ENCODE peak calls at places on chromosomes 4 and X, in eight cellular contexts. C, K, U, Y, P, N, I and G are unnamed samples.

GRCh38 chr4:139419388-139419914 is 34.5 kb upstream of the RAB33B start:
- DNase-seq in C (no peak), K (no peak), U (no peak), Y (no peak), P (peak), N (no peak), I (peak), G (no peak)

GRCh38 chrX:14032383-14032782 is 2.7 kb upstream of the GEMIN8 start:
- DNase-seq in C (no peak), K (peak), U (peak), Y (no peak), P (peak), N (no peak), I (peak), G (no peak)

GRCh38 chrX:153906126-153906917 is 1.8 kb downstream of the AVPR2 start:
- DNase-seq in C (no peak), K (no peak), U (no peak), Y (no peak), P (no peak), N (no peak), I (no peak), G (no peak)

GRCh38 chrX:131675596-131676194 is 131.8 kb downstream of the OR13H1 start:
- DNase-seq in C (peak), K (no peak), U (no peak), Y (no peak), P (no peak), N (no peak), I (peak), G (peak)

GRCh38 chrX:47540754-47541538 is 20.1 kb upstream of the ARAF start:
- DNase-seq in C (peak), K (peak), U (peak), Y (no peak), P (peak), N (peak), I (peak), G (peak)

GRCh38 chr4:76688737-76689078 is 209.2 kb downstream of the SOWAHB start:
- DNase-seq in C (no peak), K (no peak), U (no peak), Y (no peak), P (no peak), N (no peak), I (peak), G (no peak)

GRCh38 chrX:136028383-136028984 is 43.2 kb downstream of the SLC9A6 start:
- DNase-seq in C (no peak), K (no peak), U (no peak), Y (no peak), P (no peak), N (no peak), I (peak), G (peak)

GRCh38 chr4:143642611-143643010 is 57.9 kb downstream of the FREM3 start:
- DNase-seq in C (no peak), K (no peak), U (no peak), Y (no peak), P (no peak), N (no peak), I (no peak), G (no peak)

GRCh38 chrX:18856645-18856997 is 127.3 kb downstream of the PHKA2 start:
- DNase-seq in C (no peak), K (no peak), U (no peak), Y (no peak), P (no peak), N (no peak), I (no peak), G (no peak)

GRCh38 chrX:1181131-1181530 is 31.3 kb downstream of the CRLF2 start:
- DNase-seq in C (no peak), K (no peak), U (no peak), Y (peak), P (no peak), N (no peak), I (no peak), G (no peak)

GRCh38 chrX:149365061-149365460 is 140.0 kb downstream of the IDS start:
- DNase-seq in C (no peak), K (no peak), U (no peak), Y (no peak), P (no peak), N (no peak), I (no peak), G (no peak)

GRCh38 chr4:27149541-27150212 is 289.0 kb downstream of the STIM2 start:
- DNase-seq in C (no peak), K (no peak), U (no peak), Y (no peak), P (no peak), N (no peak), I (peak), G (no peak)

GRCh38 chrX:52933976-52934703 is 24.2 kb downstream of the FAM156A start:
- DNase-seq in C (no peak), K (no peak), U (no peak), Y (no peak), P (no peak), N (no peak), I (no peak), G (no peak)

GRCh38 chrX:134580947-134581346 is 77.3 kb downstream of the PLAC1 start:
- DNase-seq in C (no peak), K (no peak), U (no peak), Y (no peak), P (no peak), N (no peak), I (peak), G (no peak)

GRCh38 chr4:7733801-7734650 is 205.6 kb downstream of the AFAP1 start:
- DNase-seq in C (no peak), K (no peak), U (no peak), Y (no peak), P (no peak), N (no peak), I (no peak), G (no peak)

GRCh38 chr4:184177271-184177670 is 40.4 kb downstream of the ENPP6 start:
- DNase-seq in C (no peak), K (no peak), U (no peak), Y (no peak), P (no peak), N (no peak), I (no peak), G (no peak)

GRCh38 chrX:18887821-18888205 is 96.1 kb downstream of the PHKA2 start:
- DNase-seq in C (no peak), K (no peak), U (no peak), Y (no peak), P (no peak), N (no peak), I (no peak), G (no peak)

GRCh38 chrX:88284844-88285243 is 462.2 kb upstream of the CPXCR1 start:
- DNase-seq in C (no peak), K (no peak), U (no peak), Y (no peak), P (peak), N (no peak), I (no peak), G (no peak)

GRCh38 chrX:96182366-96182765 is 502.3 kb upstream of the DIAPH2 start:
- DNase-seq in C (peak), K (peak), U (no peak), Y (no peak), P (no peak), N (peak), I (peak), G (no peak)

GRCh38 chr4:181150173-181150572 is 1093.0 kb upstream of the TENM3 start:
- DNase-seq in C (no peak), K (no peak), U (no peak), Y (no peak), P (no peak), N (no peak), I (no peak), G (no peak)

GRCh38 chr4:183828125-183828524 is 77.0 kb upstream of the STOX2 start:
- DNase-seq in C (no peak), K (no peak), U (no peak), Y (no peak), P (no peak), N (no peak), I (no peak), G (no peak)

GRCh38 chrX:44898411-44899221 is 25.6 kb downstream of the KDM6A start:
- DNase-seq in C (no peak), K (no peak), U (no peak), Y (no peak), P (no peak), N (no peak), I (peak), G (no peak)

GRCh38 chrX:66232296-66232695 is 68.2 kb downstream of the HEPH start:
- DNase-seq in C (no peak), K (no peak), U (no peak), Y (no peak), P (no peak), N (no peak), I (no peak), G (no peak)

GRCh38 chr4:103021120-103021519 is 1.6 kb upstream of the SLC9B1 start:
- DNase-seq in C (no peak), K (no peak), U (no peak), Y (no peak), P (no peak), N (no peak), I (no peak), G (no peak)

GRCh38 chr4:130403221-130403620 is 1307.3 kb downstream of the C4orf33 start:
- DNase-seq in C (peak), K (no peak), U (no peak), Y (no peak), P (no peak), N (no peak), I (no peak), G (no peak)

GRCh38 chrX:41022579-41022978 is 62.7 kb upstream of the USP9X start:
- DNase-seq in C (no peak), K (no peak), U (no peak), Y (no peak), P (no peak), N (no peak), I (peak), G (no peak)

GRCh38 chrX:1205681-1206611 is 6.5 kb downstream of the CRLF2 start:
- DNase-seq in C (peak), K (peak), U (peak), Y (no peak), P (no peak), N (no peak), I (peak), G (no peak)

GRCh38 chr4:182141046-182141445 is 102.2 kb upstream of the TENM3 start:
- DNase-seq in C (peak), K (no peak), U (peak), Y (no peak), P (no peak), N (peak), I (no peak), G (no peak)

GRCh38 chr4:38723726-38724506 is 58.9 kb downstream of the TLR10 start:
- DNase-seq in C (no peak), K (no peak), U (no peak), Y (no peak), P (no peak), N (no peak), I (no peak), G (no peak)

GRCh38 chrX:71998836-71999509 is 88.3 kb downstream of the NHSL2 start:
- DNase-seq in C (peak), K (peak), U (no peak), Y (no peak), P (no peak), N (no peak), I (no peak), G (peak)

GRCh38 chr4:19791422-19792113 is 460.1 kb upstream of the SLIT2 start:
- DNase-seq in C (no peak), K (no peak), U (no peak), Y (no peak), P (no peak), N (no peak), I (peak), G (no peak)

GRCh38 chr4:55348436-55348835 is 2.4 kb downstream of the SRD5A3 start:
- DNase-seq in C (no peak), K (no peak), U (no peak), Y (no peak), P (no peak), N (no peak), I (peak), G (no peak)

GRCh38 chrX:129650821-129651510 is 3.8 kb downstream of the APLN start:
- DNase-seq in C (peak), K (no peak), U (no peak), Y (no peak), P (no peak), N (no peak), I (no peak), G (no peak)

GRCh38 chrX:16838202-16839066 is 31.7 kb downstream of the RBBP7 start:
- DNase-seq in C (peak), K (no peak), U (no peak), Y (no peak), P (no peak), N (no peak), I (peak), G (no peak)

DNA sequence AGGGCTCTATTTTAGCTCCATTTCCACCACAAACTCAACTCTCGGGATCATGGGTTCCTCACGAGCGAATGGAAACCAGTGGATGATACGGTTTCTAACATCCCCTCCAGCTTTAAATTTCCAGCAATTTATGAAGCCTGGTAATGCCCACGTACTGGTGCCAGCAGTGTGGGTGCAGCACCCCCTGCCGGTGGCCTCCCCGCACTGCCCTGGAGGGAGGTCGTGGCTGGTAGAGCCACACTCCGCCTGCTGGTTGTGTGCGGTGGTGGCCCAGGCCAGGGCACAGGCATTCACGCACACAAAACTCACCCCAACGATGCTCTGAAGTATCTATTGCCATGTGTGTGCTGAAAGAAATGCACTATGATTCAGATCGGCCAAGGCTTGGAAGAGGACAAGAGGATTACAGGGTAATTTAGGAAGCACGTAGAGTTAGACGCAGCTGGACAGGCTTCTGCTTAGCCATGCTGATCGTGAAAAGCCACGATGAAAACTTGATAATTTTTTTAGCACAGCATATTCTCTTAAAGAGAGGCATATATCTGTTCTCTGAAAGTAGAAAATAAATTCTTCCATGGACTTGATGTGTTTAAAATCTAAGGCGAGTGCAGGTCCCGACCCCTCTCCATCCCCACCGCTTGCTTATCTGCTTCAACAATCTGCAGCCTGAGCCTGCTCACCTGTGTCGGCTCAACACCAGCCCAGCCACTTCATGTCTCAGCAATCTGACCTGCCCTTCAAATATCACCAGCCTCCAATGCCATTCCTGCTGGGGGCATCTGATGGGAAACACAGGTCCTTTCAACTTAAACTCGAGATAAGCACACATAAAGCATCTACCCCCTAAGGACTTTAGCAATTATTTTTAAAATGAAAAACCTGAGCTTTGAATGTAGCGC is 59.1 kb downstream of the SCD5 start:
- DNase-seq in C (peak), K (peak), U (peak), Y (no peak), P (peak), N (peak), I (peak), G (peak)
- TF ChIP-seq CTCF in C (peak), K (peak), U (peak), Y (peak), P (peak), N (peak), I (peak), G (peak)

GRCh38 chr4:95839891-95840290 is at the start of gene PDHA2:
- DNase-seq in C (peak), K (no peak), U (no peak), Y (no peak), P (no peak), N (no peak), I (no peak), G (no peak)

GRCh38 chr4:95830647-95831046 is 9.2 kb upstream of the PDHA2 start:
- DNase-seq in C (no peak), K (no peak), U (no peak), Y (no peak), P (no peak), N (no peak), I (no peak), G (no peak)

GRCh38 chr4:95833652-95834276 is 6.1 kb upstream of the PDHA2 start:
- DNase-seq in C (no peak), K (no peak), U (no peak), Y (no peak), P (no peak), N (no peak), I (no peak), G (no peak)

GRCh38 chr4:95838192-95838591 is 1.7 kb upstream of the PDHA2 start:
- DNase-seq in C (no peak), K (no peak), U (no peak), Y (no peak), P (no peak), N (no peak), I (no peak), G (no peak)

GRCh38 chr4:95835672-95836071 is 4.2 kb upstream of the PDHA2 start:
- DNase-seq in C (peak), K (peak), U (no peak), Y (no peak), P (no peak), N (peak), I (no peak), G (no peak)
- TF ChIP-seq CTCF in C (peak), K (peak), U (no peak), Y (no peak), P (no peak), N (peak), I (no peak), G (no peak)

GRCh38 chrX:48648299-48648698 is 35.3 kb upstream of the WAS start:
- DNase-seq in C (peak), K (no peak), U (no peak), Y (no peak), P (peak), N (peak), I (peak), G (peak)
- TF ChIP-seq CTCF in C (peak), K (peak), U (no peak), Y (no peak), P (no peak), N (no peak), I (peak), G (peak)

GRCh38 chr4:63302078-63302477 is 1107.2 kb downstream of the TECRL start:
- DNase-seq in C (no peak), K (no peak), U (no peak), Y (no peak), P (no peak), N (no peak), I (no peak), G (no peak)

GRCh38 chr4:63296773-63297172 is 1112.5 kb downstream of the TECRL start:
- DNase-seq in C (no peak), K (no peak), U (no peak), Y (no peak), P (no peak), N (no peak), I (no peak), G (no peak)
- TF ChIP-seq CTCF in C (peak), K (peak), U (no peak), Y (no peak), P (no peak), N (peak), I (no peak), G (no peak)